ENCODE peak calls at places on chromosomes 11 and 22, in five cellular contexts. L is heart left ventricle, K is uterus, I is body of pancreas, V is breast epithelium. S is an unnamed sample.

GRCh38 chr11:134624166-134624920 is 212.3 kb upstream of the B3GAT1 start:
- DNase-seq in L (no peak), K (no peak), I (no peak), V (no peak), S (no peak)

GRCh38 chr11:8083871-8084281 is 2.9 kb downstream of the TUB start:
- DNase-seq in L (no peak), K (no peak), I (no peak), V (no peak), S (no peak)

GRCh38 chr22:49730656-49731055 is 97.0 kb downstream of the BRD1 start:
- DNase-seq in L (no peak), K (no peak), I (no peak), V (peak; percentile 24), S (no peak)

GRCh38 chr22:39130892-39131855 is 21.3 kb downstream of the CBX7 start:
- DNase-seq in L (no peak), K (no peak), I (no peak), V (no peak), S (no peak)

GRCh38 chr22:49010086-49010863 is 817.4 kb downstream of the BRD1 start:
- DNase-seq in L (no peak), K (no peak), I (no peak), V (no peak), S (peak; percentile 11)

GRCh38 chr11:74837191-74837590 is 88.5 kb downstream of the RNF169 start:
- DNase-seq in L (no peak), K (no peak), I (no peak), V (no peak), S (no peak)

GRCh38 chr11:46493786-46494185 is 100.0 kb downstream of the AMBRA1 start:
- DNase-seq in L (no peak), K (peak; percentile 24), I (no peak), V (no peak), S (no peak)

GRCh38 chr22:44887941-44888366 is 121.9 kb downstream of the PHF21B start:
- DNase-seq in L (no peak), K (no peak), I (no peak), V (peak; percentile 35), S (no peak)

GRCh38 chr11:108498046-108498815 is at the start of gene POGLUT3:
- DNase-seq in L (peak; percentile 62), K (peak; percentile 65), I (peak; percentile 70), V (no peak), S (peak; percentile 54)

GRCh38 chr22:36546932-36547331 is 18.0 kb upstream of the EIF3D start:
- DNase-seq in L (no peak), K (no peak), I (no peak), V (no peak), S (no peak)

GRCh38 chr11:1796297-1797011 is 32.7 kb upstream of the CTSD start:
- DNase-seq in L (no peak), K (no peak), I (no peak), V (no peak), S (no peak)

GRCh38 chr11:126034026-126034822 is 28.4 kb downstream of the CDON start:
- DNase-seq in L (no peak), K (no peak), I (no peak), V (no peak), S (no peak)

GRCh38 chr11:116707250-116707649 is 65.5 kb downstream of the BUD13 start:
- DNase-seq in L (no peak), K (no peak), I (peak; percentile 82), V (no peak), S (no peak)

GRCh38 chr11:8671242-8671641 is 11.2 kb downstream of the TRIM66 start:
- DNase-seq in L (peak; percentile 73), K (peak; percentile 68), I (peak; percentile 30), V (no peak), S (peak; percentile 50)

GRCh38 chr11:27489092-27489491 is 16.5 kb upstream of the LGR4 start:
- DNase-seq in L (no peak), K (no peak), I (no peak), V (no peak), S (no peak)

GRCh38 chr11:104547996-104548661 is 350.1 kb downstream of the CASP12 start:
- DNase-seq in L (no peak), K (no peak), I (no peak), V (no peak), S (no peak)

GRCh38 chr22:49934891-49935557 is 16.6 kb downstream of the CRELD2 start:
- DNase-seq in L (peak; percentile 91), K (peak; percentile 87), I (peak; percentile 81), V (peak; percentile 81), S (peak; percentile 77)

DNA sequence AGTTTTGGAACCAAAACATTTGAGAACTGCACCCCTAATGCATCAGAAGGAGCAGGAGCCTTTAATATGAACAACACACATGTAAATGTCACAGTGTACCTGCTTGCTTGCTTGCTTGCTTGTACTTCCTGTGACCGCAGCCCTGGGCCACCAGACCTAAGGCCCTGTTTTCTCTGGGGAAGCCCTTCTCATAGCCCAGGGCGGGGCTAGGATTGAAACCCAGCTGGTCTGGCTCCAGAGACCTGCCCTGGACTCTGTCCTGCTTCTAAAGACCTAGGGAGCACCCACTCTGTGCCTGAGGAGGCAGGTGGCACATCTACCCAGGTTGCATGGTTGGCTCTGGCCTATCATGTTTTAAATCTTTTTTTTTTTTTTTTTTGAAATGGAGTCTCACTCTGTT is 7.6 kb upstream of the MCM5 start:
- DNase-seq in L (no peak), K (no peak), I (no peak), V (no peak), S (no peak)
- TF ChIP-seq POLR2A in L (no peak), K (no peak), I (no peak), V (no peak), S (no peak)

GRCh38 chr11:4090258-4090657 is 4.3 kb upstream of the RRM1 start:
- DNase-seq in L (no peak), K (no peak), I (no peak), V (no peak), S (no peak)

GRCh38 chr11:4086584-4087353 is 7.8 kb upstream of the RRM1 start:
- DNase-seq in L (no peak), K (no peak), I (no peak), V (no peak), S (no peak)

GRCh38 chr11:4085575-4085974 is 9.0 kb upstream of the RRM1 start:
- DNase-seq in L (no peak), K (no peak), I (no peak), V (no peak), S (no peak)

GRCh38 chr11:4084406-4084805 is 10.2 kb upstream of the RRM1 start:
- DNase-seq in L (no peak), K (no peak), I (no peak), V (no peak), S (no peak)

DNA sequence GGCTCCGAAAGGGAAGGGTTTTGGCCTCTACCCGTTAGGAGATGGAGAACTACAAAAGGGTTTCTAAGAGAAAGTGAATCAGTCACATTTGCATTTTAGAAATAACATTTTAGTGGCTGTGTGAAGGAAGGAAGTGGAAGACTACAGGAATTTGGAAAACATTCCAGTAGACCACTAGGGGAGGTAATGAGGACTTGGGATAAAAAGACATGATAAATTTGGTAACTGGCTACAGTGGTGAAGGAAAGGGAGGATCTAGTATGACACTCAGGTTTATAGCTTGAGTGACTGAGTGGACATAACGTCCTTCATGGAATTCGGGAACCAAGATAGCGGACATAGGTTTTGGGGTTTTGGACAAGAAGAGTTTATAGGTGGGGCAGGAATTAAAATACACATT is 7.0 kb upstream of the RRM1 start:
- DNase-seq in L (no peak), K (no peak), I (no peak), V (no peak), S (no peak)
- TF ChIP-seq CTCF in L (no peak), K (no peak), I (no peak), V (no peak), S (no peak)

DNA sequence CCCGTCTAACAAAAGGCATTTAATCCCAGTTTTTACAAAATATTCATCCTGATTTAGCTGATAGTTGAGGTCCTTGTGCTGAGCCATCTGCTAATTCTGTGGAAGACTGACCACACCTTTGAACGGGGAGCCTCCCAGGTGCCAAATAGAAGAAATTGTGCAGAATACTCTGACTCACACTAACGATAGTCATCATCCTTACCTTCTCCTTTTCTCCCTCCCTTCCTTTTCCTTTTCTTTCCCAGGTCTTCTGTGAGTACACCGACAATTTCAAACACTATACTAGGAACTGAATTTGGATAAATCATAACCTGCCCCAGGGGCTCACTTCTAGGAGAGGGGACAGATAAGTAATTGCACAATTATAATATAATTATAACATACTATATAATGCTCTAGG is 73.1 kb upstream of the CTSC start:
- DNase-seq in L (no peak), K (no peak), I (no peak), V (no peak), S (no peak)
- TF ChIP-seq POLR2A in L (no peak), K (no peak), I (no peak), V (no peak), S (no peak)

DNA sequence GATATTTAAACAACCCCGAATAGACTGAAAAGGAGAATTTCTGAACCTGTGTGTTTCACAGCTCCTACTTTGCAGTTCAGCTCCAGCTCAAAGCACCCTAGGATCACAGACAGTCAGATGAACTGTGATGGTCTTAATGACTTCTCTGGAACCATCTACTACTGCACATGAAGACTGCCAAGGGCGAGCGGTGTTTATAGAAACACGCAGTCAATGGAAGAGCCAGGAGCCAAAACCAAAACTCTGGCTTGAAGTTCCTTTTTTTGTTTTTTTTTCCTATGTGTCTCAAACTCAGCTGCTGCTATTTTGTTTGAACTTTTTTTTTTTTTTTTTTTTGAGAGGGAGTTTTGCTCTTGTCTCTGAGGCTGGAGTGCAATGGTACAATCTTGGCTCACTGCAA is 382.6 kb upstream of the SYN3 start:
- DNase-seq in L (no peak), K (no peak), I (no peak), V (no peak), S (no peak)
- TF ChIP-seq CTCF in L (no peak), K (no peak), I (no peak), V (no peak), S (no peak)

GRCh38 chr11:65569973-65570918 is at the start of gene ZNRD2:
- DNase-seq in L (peak; percentile 98), K (peak; percentile 98), I (peak; percentile 98), V (peak; percentile 96), S (peak; percentile 99)
- TF ChIP-seq POLR2A in L (peak; percentile 72), K (peak; percentile 22), I (peak; percentile 73), V (peak; percentile 85), S (no peak)

GRCh38 chr11:22130462-22131053 is 62.3 kb upstream of the ANO5 start:
- DNase-seq in L (no peak), K (no peak), I (peak; percentile 9), V (no peak), S (no peak)
- TF ChIP-seq CTCF in L (peak; percentile 34), K (no peak), I (peak; percentile 74), V (no peak), S (peak; percentile 29)